ENCODE peak calls at places on chromosomes 13 and 19, in five cellular contexts. X is cardiac muscle cell; V is omental fat pad; Z is stimulated activated CD4-positive, alpha-beta T cell treated with anti-CD3 and anti-CD28 coated beads, Interleukin-2, amount 100 ng/mL, for 48 hours; H is amniotic stem cell. I is an unnamed sample.

GRCh38 chr13:101545521-101545920 is 93.0 kb downstream of the ITGBL1 start:
- DNase-seq in X (no peak), V (no peak), Z (no peak), H (no peak), I (no peak)

GRCh38 chr19:47082493-47082892 is 31.1 kb downstream of the ZC3H4 start:
- DNase-seq in X (no peak), V (no peak), Z (no peak), H (no peak), I (no peak)

GRCh38 chr19:16620584-16620983 is 7.4 kb downstream of the MED26 start:
- DNase-seq in X (no peak), V (no peak), Z (no peak), H (no peak), I (no peak)

GRCh38 chr19:38224014-38224862 is at the start of gene DPF1:
- DNase-seq in X (peak), V (no peak), Z (peak), H (peak), I (no peak)

GRCh38 chr13:73767747-73768315 is 366.4 kb downstream of the KLF12 start:
- DNase-seq in X (no peak), V (no peak), Z (no peak), H (no peak), I (no peak)

GRCh38 chr13:36543671-36544070 is 111.4 kb downstream of the CCNA1 start:
- DNase-seq in X (peak), V (no peak), Z (no peak), H (no peak), I (no peak)

GRCh38 chr13:65378943-65379519 is 1851.1 kb downstream of the PCDH9 start:
- DNase-seq in X (no peak), V (no peak), Z (no peak), H (no peak), I (no peak)

GRCh38 chr19:11377756-11378155 is 3.3 kb downstream of the SWSAP1 start:
- DNase-seq in X (no peak), V (no peak), Z (no peak), H (no peak), I (no peak)

GRCh38 chr13:67140006-67140405 is 90.1 kb downstream of the PCDH9 start:
- DNase-seq in X (no peak), V (no peak), Z (no peak), H (no peak), I (no peak)

GRCh38 chr19:39325778-39326680 is 5.4 kb upstream of the LRFN1 start:
- DNase-seq in X (no peak), V (no peak), Z (no peak), H (no peak), I (no peak)

GRCh38 chr19:36097036-36097435 is 13.9 kb upstream of the OVOL3 start:
- DNase-seq in X (no peak), V (no peak), Z (no peak), H (no peak), I (no peak)

GRCh38 chr19:35642312-35642711 is 767 bp downstream of the ETV2 start:
- DNase-seq in X (no peak), V (no peak), Z (no peak), H (no peak), I (no peak)

GRCh38 chr13:46546084-46546786 is 6.7 kb upstream of the LRCH1 start:
- DNase-seq in X (no peak), V (no peak), Z (no peak), H (no peak), I (no peak)

GRCh38 chr19:39276740-39277139 is 8.5 kb downstream of the IFNL2 start:
- DNase-seq in X (no peak), V (no peak), Z (no peak), H (no peak), I (no peak)

GRCh38 chr13:26323764-26324163 is 69.8 kb downstream of the CDK8 start:
- DNase-seq in X (no peak), V (no peak), Z (no peak), H (no peak), I (no peak)

GRCh38 chr19:28556371-28556770 is 656.6 kb downstream of the UQCRFS1 start:
- DNase-seq in X (peak), V (no peak), Z (no peak), H (no peak), I (no peak)

GRCh38 chr19:42468273-42468796 is 25.6 kb upstream of the CXCL17 start:
- DNase-seq in X (no peak), V (no peak), Z (no peak), H (peak), I (no peak)

GRCh38 chr13:80262051-80262695 is 78.8 kb downstream of the SPRY2 start:
- DNase-seq in X (no peak), V (no peak), Z (no peak), H (no peak), I (no peak)

GRCh38 chr19:4175669-4175931 is 6.8 kb downstream of the SIRT6 start:
- DNase-seq in X (no peak), V (no peak), Z (no peak), H (no peak), I (no peak)

GRCh38 chr19:48498922-48499321 is 12.7 kb downstream of the LMTK3 start:
- DNase-seq in X (no peak), V (no peak), Z (no peak), H (no peak), I (no peak)

GRCh38 chr13:41061914-41062837 is 867 bp downstream of the WBP4 start:
- DNase-seq in X (peak), V (no peak), Z (no peak), H (peak), I (no peak)

GRCh38 chr13:91744284-91744683 is 345.9 kb downstream of the GPC5 start:
- DNase-seq in X (no peak), V (no peak), Z (no peak), H (no peak), I (no peak)

GRCh38 chr13:78121459-78122348 is 203.1 kb upstream of the EDNRB start:
- DNase-seq in X (peak), V (no peak), Z (peak), H (peak), I (peak)

GRCh38 chr19:3304871-3305423 is 61.4 kb upstream of the NFIC start:
- DNase-seq in X (peak), V (peak), Z (peak), H (no peak), I (peak)

GRCh38 chr13:53206455-53206854 is 177.8 kb downstream of the OLFM4 start:
- DNase-seq in X (peak), V (no peak), Z (no peak), H (no peak), I (no peak)

GRCh38 chr19:50690439-50690838 is 29.2 kb downstream of the SHANK1 start:
- DNase-seq in X (no peak), V (no peak), Z (no peak), H (no peak), I (no peak)

GRCh38 chr19:41753159-41753558 is 2.2 kb upstream of the CEACAM6 start:
- DNase-seq in X (no peak), V (no peak), Z (peak), H (no peak), I (no peak)

GRCh38 chr19:5075603-5076002 is 106.7 kb downstream of the KDM4B start:
- DNase-seq in X (no peak), V (no peak), Z (no peak), H (no peak), I (no peak)

GRCh38 chr19:15452111-15453047 is 2.6 kb upstream of the WIZ start:
- DNase-seq in X (peak), V (peak), Z (no peak), H (no peak), I (peak)

GRCh38 chr19:46639356-46640061 is 3.5 kb upstream of the GNG8 start:
- DNase-seq in X (peak), V (no peak), Z (no peak), H (no peak), I (peak)

GRCh38 chr13:68176486-68176885 is 946.4 kb upstream of the PCDH9 start:
- DNase-seq in X (no peak), V (no peak), Z (no peak), H (peak), I (no peak)